ENCODE peak calls at places on chromosome 13, in seven cellular contexts. One of them, this sample, is unnamed.

GRCh38 chr13:53255795-53256194 is 227.2 kb downstream of the OLFM4 start:
- DNase-seq in colonic mucosa: no peak
- DNase-seq in fibroblast of the aortic adventitia: no peak
- DNase-seq in AG04450: no peak
- DNase-seq in OCI-LY7: no peak
- DNase-seq in foreskin fibroblast: no peak
- DNase-seq in lower leg skin: no peak
- DNase-seq in this sample: no peak

GRCh38 chr13:33743438-33744368 is 74.2 kb upstream of the RFC3 start:
- DNase-seq in colonic mucosa: no peak
- DNase-seq in fibroblast of the aortic adventitia: no peak
- DNase-seq in AG04450: no peak
- DNase-seq in OCI-LY7: peak
- DNase-seq in foreskin fibroblast: no peak
- DNase-seq in lower leg skin: no peak
- DNase-seq in this sample: no peak

GRCh38 chr13:26062853-26063444 is 11.1 kb upstream of the SHISA2 start:
- DNase-seq in colonic mucosa: peak
- DNase-seq in fibroblast of the aortic adventitia: peak
- DNase-seq in AG04450: no peak
- DNase-seq in OCI-LY7: peak
- DNase-seq in foreskin fibroblast: no peak
- DNase-seq in lower leg skin: peak
- DNase-seq in this sample: peak

GRCh38 chr13:30870049-30870884 is 35.8 kb upstream of the MEDAG start:
- DNase-seq in colonic mucosa: peak
- DNase-seq in fibroblast of the aortic adventitia: peak
- DNase-seq in AG04450: peak
- DNase-seq in OCI-LY7: peak
- DNase-seq in foreskin fibroblast: peak
- DNase-seq in lower leg skin: peak
- DNase-seq in this sample: peak

GRCh38 chr13:27533155-27533643 is 82.8 kb upstream of the MTIF3 start:
- DNase-seq in colonic mucosa: peak
- DNase-seq in fibroblast of the aortic adventitia: peak
- DNase-seq in AG04450: peak
- DNase-seq in OCI-LY7: peak
- DNase-seq in foreskin fibroblast: peak
- DNase-seq in lower leg skin: peak
- DNase-seq in this sample: peak

GRCh38 chr13:36420437-36420891 is 11.8 kb upstream of the CCNA1 start:
- DNase-seq in colonic mucosa: peak
- DNase-seq in fibroblast of the aortic adventitia: peak
- DNase-seq in AG04450: peak
- DNase-seq in OCI-LY7: peak
- DNase-seq in foreskin fibroblast: peak
- DNase-seq in lower leg skin: peak
- DNase-seq in this sample: peak

GRCh38 chr13:94327318-94327717 is 152.2 kb downstream of the DCT start:
- DNase-seq in colonic mucosa: no peak
- DNase-seq in fibroblast of the aortic adventitia: no peak
- DNase-seq in AG04450: no peak
- DNase-seq in OCI-LY7: peak
- DNase-seq in foreskin fibroblast: no peak
- DNase-seq in lower leg skin: no peak
- DNase-seq in this sample: no peak

GRCh38 chr13:43848250-43848649 is 31.3 kb downstream of the CCDC122 start:
- DNase-seq in colonic mucosa: no peak
- DNase-seq in fibroblast of the aortic adventitia: peak
- DNase-seq in AG04450: peak
- DNase-seq in OCI-LY7: no peak
- DNase-seq in foreskin fibroblast: peak
- DNase-seq in lower leg skin: no peak
- DNase-seq in this sample: peak

GRCh38 chr13:27985600-27985999 is 2.9 kb downstream of the URAD start:
- DNase-seq in colonic mucosa: no peak
- DNase-seq in fibroblast of the aortic adventitia: no peak
- DNase-seq in AG04450: no peak
- DNase-seq in OCI-LY7: no peak
- DNase-seq in foreskin fibroblast: no peak
- DNase-seq in lower leg skin: no peak
- DNase-seq in this sample: no peak

GRCh38 chr13:73542446-73542845 is 483.6 kb downstream of the KLF5 start:
- DNase-seq in colonic mucosa: no peak
- DNase-seq in fibroblast of the aortic adventitia: no peak
- DNase-seq in AG04450: no peak
- DNase-seq in OCI-LY7: no peak
- DNase-seq in foreskin fibroblast: no peak
- DNase-seq in lower leg skin: no peak
- DNase-seq in this sample: no peak

GRCh38 chr13:43006893-43007631 is 15.0 kb upstream of the EPSTI1 start:
- DNase-seq in colonic mucosa: no peak
- DNase-seq in fibroblast of the aortic adventitia: peak
- DNase-seq in AG04450: no peak
- DNase-seq in OCI-LY7: no peak
- DNase-seq in foreskin fibroblast: peak
- DNase-seq in lower leg skin: no peak
- DNase-seq in this sample: no peak

GRCh38 chr13:28531195-28531955 is 36.4 kb upstream of the FLT1 start:
- DNase-seq in colonic mucosa: peak
- DNase-seq in fibroblast of the aortic adventitia: peak
- DNase-seq in AG04450: no peak
- DNase-seq in OCI-LY7: no peak
- DNase-seq in foreskin fibroblast: peak
- DNase-seq in lower leg skin: no peak
- DNase-seq in this sample: no peak

GRCh38 chr13:102440259-102440936 is 38.5 kb upstream of the FGF14 start:
- DNase-seq in colonic mucosa: peak
- DNase-seq in fibroblast of the aortic adventitia: no peak
- DNase-seq in AG04450: no peak
- DNase-seq in OCI-LY7: peak
- DNase-seq in foreskin fibroblast: no peak
- DNase-seq in lower leg skin: no peak
- DNase-seq in this sample: no peak

GRCh38 chr13:31588923-31589322 is 150.4 kb upstream of the RXFP2 start:
- DNase-seq in colonic mucosa: peak
- DNase-seq in fibroblast of the aortic adventitia: no peak
- DNase-seq in AG04450: no peak
- DNase-seq in OCI-LY7: no peak
- DNase-seq in foreskin fibroblast: no peak
- DNase-seq in lower leg skin: no peak
- DNase-seq in this sample: no peak

GRCh38 chr13:53783466-53783865 is 754.9 kb downstream of the OLFM4 start:
- DNase-seq in colonic mucosa: no peak
- DNase-seq in fibroblast of the aortic adventitia: no peak
- DNase-seq in AG04450: no peak
- DNase-seq in OCI-LY7: no peak
- DNase-seq in foreskin fibroblast: no peak
- DNase-seq in lower leg skin: no peak
- DNase-seq in this sample: no peak

GRCh38 chr13:42653694-42654093 is 79.7 kb downstream of the TNFSF11 start:
- DNase-seq in colonic mucosa: no peak
- DNase-seq in fibroblast of the aortic adventitia: no peak
- DNase-seq in AG04450: no peak
- DNase-seq in OCI-LY7: no peak
- DNase-seq in foreskin fibroblast: no peak
- DNase-seq in lower leg skin: no peak
- DNase-seq in this sample: no peak

DNA sequence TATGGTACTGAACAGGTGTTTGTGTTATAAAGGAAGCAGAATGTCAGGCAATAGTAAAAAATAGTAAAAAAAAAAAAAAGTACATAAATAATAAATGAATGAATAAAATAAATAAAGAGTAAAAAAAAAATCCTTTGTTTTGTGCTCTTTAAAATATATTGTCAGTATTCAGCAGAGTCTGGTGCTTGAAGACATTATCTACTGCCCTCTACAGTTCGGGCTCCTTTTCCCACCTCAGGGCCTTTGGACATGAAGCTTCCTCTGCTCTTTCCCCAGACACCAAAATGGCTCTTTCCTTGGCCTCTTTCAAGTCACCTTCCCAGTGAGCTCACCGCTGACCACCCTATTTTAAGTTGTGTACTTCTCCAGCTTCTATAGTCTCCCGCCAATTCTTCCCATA is 137.5 kb downstream of the TNFRSF19 start:
- DNase-seq in colonic mucosa: no peak
- DNase-seq in fibroblast of the aortic adventitia: peak
- DNase-seq in AG04450: no peak
- DNase-seq in OCI-LY7: no peak
- DNase-seq in foreskin fibroblast: no peak
- DNase-seq in lower leg skin: no peak
- DNase-seq in this sample: no peak
- TF ChIP-seq CTCF in colonic mucosa: no peak
- TF ChIP-seq CTCF in fibroblast of the aortic adventitia: peak
- TF ChIP-seq CTCF in AG04450: no peak
- TF ChIP-seq CTCF in OCI-LY7: peak
- TF ChIP-seq CTCF in foreskin fibroblast: peak
- TF ChIP-seq CTCF in lower leg skin: no peak
- TF ChIP-seq CTCF in this sample: peak

GRCh38 chr13:40973409-40973808 is 45.7 kb downstream of the ELF1 start:
- DNase-seq in colonic mucosa: no peak
- DNase-seq in fibroblast of the aortic adventitia: no peak
- DNase-seq in AG04450: no peak
- DNase-seq in OCI-LY7: no peak
- DNase-seq in foreskin fibroblast: no peak
- DNase-seq in lower leg skin: no peak
- DNase-seq in this sample: no peak

GRCh38 chr13:40970803-40971202 is 48.3 kb downstream of the ELF1 start:
- DNase-seq in colonic mucosa: no peak
- DNase-seq in fibroblast of the aortic adventitia: no peak
- DNase-seq in AG04450: no peak
- DNase-seq in OCI-LY7: no peak
- DNase-seq in foreskin fibroblast: no peak
- DNase-seq in lower leg skin: no peak
- DNase-seq in this sample: no peak

GRCh38 chr13:40971321-40971720 is 47.8 kb downstream of the ELF1 start:
- DNase-seq in colonic mucosa: no peak
- DNase-seq in fibroblast of the aortic adventitia: peak
- DNase-seq in AG04450: no peak
- DNase-seq in OCI-LY7: no peak
- DNase-seq in foreskin fibroblast: no peak
- DNase-seq in lower leg skin: no peak
- DNase-seq in this sample: no peak

GRCh38 chr13:40975441-40975840 is 43.7 kb downstream of the ELF1 start:
- DNase-seq in colonic mucosa: no peak
- DNase-seq in fibroblast of the aortic adventitia: no peak
- DNase-seq in AG04450: no peak
- DNase-seq in OCI-LY7: no peak
- DNase-seq in foreskin fibroblast: no peak
- DNase-seq in lower leg skin: no peak
- DNase-seq in this sample: no peak

DNA sequence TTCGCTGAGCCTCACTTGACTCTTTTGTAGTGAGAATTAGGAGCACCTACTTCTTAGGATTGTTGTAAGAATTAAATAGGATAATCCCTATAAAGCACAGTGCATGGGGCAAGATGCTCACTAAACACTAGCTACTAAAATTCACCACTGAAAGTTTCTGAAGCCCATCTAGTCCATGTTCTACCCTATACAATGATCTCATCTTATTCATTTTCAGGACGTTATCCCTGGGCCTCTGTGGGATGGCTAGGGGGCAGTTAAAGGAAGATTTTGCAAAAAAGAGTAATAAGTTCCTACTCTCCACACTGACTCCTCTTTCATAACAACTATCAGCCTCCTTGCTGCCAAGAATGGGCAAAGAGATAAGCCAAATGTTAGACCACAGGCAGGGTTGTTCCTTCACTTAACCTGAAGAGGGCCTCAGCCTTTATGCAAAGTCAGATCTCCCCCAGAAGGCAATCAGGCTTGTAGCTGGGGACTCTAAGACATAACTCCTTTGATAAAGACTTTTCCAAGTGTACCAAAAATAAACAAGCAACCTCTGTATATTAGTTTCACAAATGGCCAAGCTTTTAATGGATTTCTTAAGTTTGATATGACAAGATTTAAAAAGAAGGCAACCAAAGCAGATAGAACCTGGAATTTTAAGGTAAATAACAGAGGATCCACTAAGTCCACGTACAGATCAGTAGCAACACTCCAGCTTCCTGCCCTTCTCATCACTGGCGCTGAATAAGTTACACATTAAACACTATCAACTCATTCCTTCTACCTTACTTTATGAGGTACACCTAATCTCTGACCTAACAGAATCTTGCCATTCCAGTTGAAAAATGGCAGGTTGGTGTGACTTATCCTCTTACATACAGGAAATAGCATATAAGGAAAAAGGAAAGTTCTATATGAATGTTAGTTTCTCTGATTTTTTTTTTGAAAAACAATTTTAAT is 44.4 kb downstream of the ELF1 start:
- DNase-seq in colonic mucosa: peak
- DNase-seq in fibroblast of the aortic adventitia: peak
- DNase-seq in AG04450: no peak
- DNase-seq in OCI-LY7: peak
- DNase-seq in foreskin fibroblast: no peak
- DNase-seq in lower leg skin: no peak
- DNase-seq in this sample: peak
- H3K4me3 ChIP-seq in colonic mucosa: no peak
- H3K4me3 ChIP-seq in fibroblast of the aortic adventitia: no peak
- H3K4me3 ChIP-seq in AG04450: no peak
- H3K4me3 ChIP-seq in OCI-LY7: peak
- H3K4me3 ChIP-seq in foreskin fibroblast: no peak
- H3K4me3 ChIP-seq in lower leg skin: no peak
- H3K4me3 ChIP-seq in this sample: no peak

DNA sequence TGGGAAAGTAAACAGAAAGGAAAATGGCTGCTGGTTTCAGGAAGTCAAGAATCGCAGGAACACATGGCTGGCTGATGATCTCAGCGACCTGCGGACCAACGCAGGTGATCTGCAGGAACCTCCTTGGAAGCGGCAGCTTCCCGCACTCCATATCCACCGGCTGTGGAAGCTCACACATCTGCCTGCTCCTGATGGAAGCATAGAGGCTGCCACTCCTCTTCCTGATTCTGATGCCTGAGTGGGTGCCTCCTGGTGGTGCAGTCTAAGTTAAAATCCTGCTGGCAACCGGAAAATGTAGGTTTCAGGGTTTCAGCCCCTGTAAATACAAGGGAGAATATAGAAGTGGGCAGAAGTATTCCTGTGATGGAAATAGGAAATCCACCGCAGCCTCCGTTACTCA is 75.5 kb downstream of the TNFSF13B start:
- DNase-seq in colonic mucosa: no peak
- DNase-seq in fibroblast of the aortic adventitia: no peak
- DNase-seq in AG04450: no peak
- DNase-seq in OCI-LY7: no peak
- DNase-seq in foreskin fibroblast: no peak
- DNase-seq in lower leg skin: no peak
- DNase-seq in this sample: no peak
- TF ChIP-seq CTCF in colonic mucosa: no peak
- TF ChIP-seq CTCF in fibroblast of the aortic adventitia: no peak
- TF ChIP-seq CTCF in AG04450: no peak
- TF ChIP-seq CTCF in OCI-LY7: no peak
- TF ChIP-seq CTCF in foreskin fibroblast: no peak
- TF ChIP-seq CTCF in lower leg skin: no peak
- TF ChIP-seq CTCF in this sample: no peak

DNA sequence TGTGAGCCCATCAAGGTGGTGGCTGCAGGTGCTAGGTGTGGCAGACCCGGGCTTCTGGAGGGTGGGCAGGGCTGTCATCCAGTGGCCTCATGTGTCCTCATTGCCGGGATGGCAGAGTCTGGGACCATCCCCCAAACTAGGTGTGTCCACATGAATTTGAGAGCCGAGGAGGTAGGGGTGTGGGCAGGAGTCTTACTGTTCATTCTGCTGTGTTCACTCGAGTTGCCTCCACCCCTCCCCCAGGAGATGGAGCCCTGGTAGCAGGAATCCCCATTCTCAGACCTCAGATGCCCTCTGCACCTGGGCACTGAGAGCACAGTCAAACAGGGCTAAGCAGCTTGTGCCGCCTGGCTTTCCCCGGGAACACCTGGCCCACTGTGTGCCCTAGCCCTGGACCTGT is 22.4 kb downstream of the NAXD start:
- DNase-seq in colonic mucosa: no peak
- DNase-seq in fibroblast of the aortic adventitia: no peak
- DNase-seq in AG04450: no peak
- DNase-seq in OCI-LY7: no peak
- DNase-seq in foreskin fibroblast: no peak
- DNase-seq in lower leg skin: no peak
- DNase-seq in this sample: no peak
- H3K4me3 ChIP-seq in colonic mucosa: no peak
- H3K4me3 ChIP-seq in fibroblast of the aortic adventitia: no peak
- H3K4me3 ChIP-seq in AG04450: no peak
- H3K4me3 ChIP-seq in OCI-LY7: no peak
- H3K4me3 ChIP-seq in foreskin fibroblast: no peak
- H3K4me3 ChIP-seq in lower leg skin: no peak
- H3K4me3 ChIP-seq in this sample: no peak

This sample was measured in AG09309.